ENCODE peak calls at places on chromosomes 5 and 9, in five cellular contexts. One of them, this sample, is unnamed.

GRCh38 chr5:39176740-39177628 is 42.4 kb downstream of the FYB1 start:
- DNase-seq in activated naive CD4-positive, alpha-beta T cell: no peak
- DNase-seq in GM12865: peak
- DNase-seq in T-cell: peak
- DNase-seq in fibroblast of the aortic adventitia: no peak
- DNase-seq in this sample: peak

GRCh38 chr9:22216730-22217160 is 207.6 kb upstream of the CDKN2B start:
- DNase-seq in activated naive CD4-positive, alpha-beta T cell: no peak
- DNase-seq in GM12865: no peak
- DNase-seq in T-cell: no peak
- DNase-seq in fibroblast of the aortic adventitia: peak
- DNase-seq in this sample: no peak

GRCh38 chr5:36600847-36601527 is 5.4 kb upstream of the SLC1A3 start:
- DNase-seq in activated naive CD4-positive, alpha-beta T cell: no peak
- DNase-seq in GM12865: no peak
- DNase-seq in T-cell: no peak
- DNase-seq in fibroblast of the aortic adventitia: no peak
- DNase-seq in this sample: no peak

GRCh38 chr5:175809531-175810121 is 61.8 kb upstream of the CPLX2 start:
- DNase-seq in activated naive CD4-positive, alpha-beta T cell: no peak
- DNase-seq in GM12865: no peak
- DNase-seq in T-cell: no peak
- DNase-seq in fibroblast of the aortic adventitia: peak
- DNase-seq in this sample: no peak

GRCh38 chr5:42950466-42951168 is 89.5 kb downstream of the ANXA2R start:
- DNase-seq in activated naive CD4-positive, alpha-beta T cell: no peak
- DNase-seq in GM12865: peak
- DNase-seq in T-cell: peak
- DNase-seq in fibroblast of the aortic adventitia: peak
- DNase-seq in this sample: peak

GRCh38 chr5:133930061-133930823 is 38.2 kb downstream of the C5orf15 start:
- DNase-seq in activated naive CD4-positive, alpha-beta T cell: no peak
- DNase-seq in GM12865: peak
- DNase-seq in T-cell: peak
- DNase-seq in fibroblast of the aortic adventitia: peak
- DNase-seq in this sample: no peak

GRCh38 chr9:89536618-89537017 is 38.7 kb upstream of the SEMA4D start:
- DNase-seq in activated naive CD4-positive, alpha-beta T cell: no peak
- DNase-seq in GM12865: no peak
- DNase-seq in T-cell: no peak
- DNase-seq in fibroblast of the aortic adventitia: no peak
- DNase-seq in this sample: no peak

GRCh38 chr5:180201051-180201987 is 7.7 kb downstream of the RASGEF1C start:
- DNase-seq in activated naive CD4-positive, alpha-beta T cell: no peak
- DNase-seq in GM12865: no peak
- DNase-seq in T-cell: no peak
- DNase-seq in fibroblast of the aortic adventitia: peak
- DNase-seq in this sample: peak

GRCh38 chr5:141513021-141513626 is 24.2 kb downstream of the PCDHGC5 start:
- DNase-seq in activated naive CD4-positive, alpha-beta T cell: peak
- DNase-seq in GM12865: peak
- DNase-seq in T-cell: no peak
- DNase-seq in fibroblast of the aortic adventitia: no peak
- DNase-seq in this sample: peak

GRCh38 chr9:2087500-2088313 is 72.6 kb downstream of the SMARCA2 start:
- DNase-seq in activated naive CD4-positive, alpha-beta T cell: no peak
- DNase-seq in GM12865: peak
- DNase-seq in T-cell: no peak
- DNase-seq in fibroblast of the aortic adventitia: peak
- DNase-seq in this sample: peak

GRCh38 chr9:84966876-84967830 is 297.6 kb downstream of the NTRK2 start:
- DNase-seq in activated naive CD4-positive, alpha-beta T cell: no peak
- DNase-seq in GM12865: peak
- DNase-seq in T-cell: no peak
- DNase-seq in fibroblast of the aortic adventitia: no peak
- DNase-seq in this sample: peak

GRCh38 chr5:134600600-134600999 is 32.0 kb downstream of the SAR1B start:
- DNase-seq in activated naive CD4-positive, alpha-beta T cell: no peak
- DNase-seq in GM12865: no peak
- DNase-seq in T-cell: no peak
- DNase-seq in fibroblast of the aortic adventitia: peak
- DNase-seq in this sample: no peak

GRCh38 chr9:128340691-128341434 is 536 bp downstream of the SLC27A4 start:
- DNase-seq in activated naive CD4-positive, alpha-beta T cell: no peak
- DNase-seq in GM12865: no peak
- DNase-seq in T-cell: no peak
- DNase-seq in fibroblast of the aortic adventitia: no peak
- DNase-seq in this sample: no peak

GRCh38 chr9:14193338-14193980 is 120.5 kb downstream of the NFIB start:
- DNase-seq in activated naive CD4-positive, alpha-beta T cell: no peak
- DNase-seq in GM12865: no peak
- DNase-seq in T-cell: no peak
- DNase-seq in fibroblast of the aortic adventitia: no peak
- DNase-seq in this sample: no peak

GRCh38 chr9:38359689-38360385 is 32.7 kb upstream of the ALDH1B1 start:
- DNase-seq in activated naive CD4-positive, alpha-beta T cell: no peak
- DNase-seq in GM12865: no peak
- DNase-seq in T-cell: no peak
- DNase-seq in fibroblast of the aortic adventitia: peak
- DNase-seq in this sample: no peak

GRCh38 chr9:29613773-29614172 is 2040.5 kb upstream of the C9orf72 start:
- DNase-seq in activated naive CD4-positive, alpha-beta T cell: no peak
- DNase-seq in GM12865: no peak
- DNase-seq in T-cell: no peak
- DNase-seq in fibroblast of the aortic adventitia: no peak
- DNase-seq in this sample: no peak

GRCh38 chr5:134568761-134569725 is 43.6 kb downstream of the JADE2 start:
- DNase-seq in activated naive CD4-positive, alpha-beta T cell: no peak
- DNase-seq in GM12865: no peak
- DNase-seq in T-cell: no peak
- DNase-seq in fibroblast of the aortic adventitia: peak
- DNase-seq in this sample: no peak

GRCh38 chr9:35490155-35490909 is 421 bp downstream of the RUSC2 start:
- DNase-seq in activated naive CD4-positive, alpha-beta T cell: no peak
- DNase-seq in GM12865: no peak
- DNase-seq in T-cell: no peak
- DNase-seq in fibroblast of the aortic adventitia: no peak
- DNase-seq in this sample: no peak

This sample was measured in Karpas-422.